ENCODE peak calls at places on chromosomes 3 and 15, in four cellular contexts. One of them, this sample, is unnamed.

GRCh38 chr3:58664611-58665010 is 2.0 kb downstream of the FAM3D start:
- DNase-seq in upper lobe of left lung: no peak
- DNase-seq in astrocyte: no peak
- DNase-seq in heart left ventricle: no peak
- DNase-seq in this sample: no peak

GRCh38 chr3:127784283-127784682 is 38.0 kb downstream of the MGLL start:
- DNase-seq in upper lobe of left lung: no peak
- DNase-seq in astrocyte: no peak
- DNase-seq in heart left ventricle: no peak
- DNase-seq in this sample: no peak

GRCh38 chr3:173066044-173066679 is 74.9 kb downstream of the SPATA16 start:
- DNase-seq in upper lobe of left lung: no peak
- DNase-seq in astrocyte: peak; percentile 87
- DNase-seq in heart left ventricle: peak; percentile 61
- DNase-seq in this sample: no peak

GRCh38 chr15:99413955-99414754 is 151.6 kb upstream of the MEF2A start:
- DNase-seq in upper lobe of left lung: no peak
- DNase-seq in astrocyte: no peak
- DNase-seq in heart left ventricle: no peak
- DNase-seq in this sample: no peak

GRCh38 chr3:137035631-137036030 is 77.8 kb downstream of the IL20RB start:
- DNase-seq in upper lobe of left lung: no peak
- DNase-seq in astrocyte: no peak
- DNase-seq in heart left ventricle: no peak
- DNase-seq in this sample: no peak

GRCh38 chr3:136819784-136820640 is 1.1 kb downstream of the SLC35G2 start:
- DNase-seq in upper lobe of left lung: peak; percentile 84
- DNase-seq in astrocyte: peak; percentile 62
- DNase-seq in heart left ventricle: peak; percentile 66
- DNase-seq in this sample: no peak

GRCh38 chr3:15823092-15823491 is 25.3 kb upstream of the ANKRD28 start:
- DNase-seq in upper lobe of left lung: peak; percentile 5
- DNase-seq in astrocyte: no peak
- DNase-seq in heart left ventricle: no peak
- DNase-seq in this sample: no peak

GRCh38 chr3:99242271-99242670 is 340.8 kb upstream of the DCBLD2 start:
- DNase-seq in upper lobe of left lung: no peak
- DNase-seq in astrocyte: peak; percentile 59
- DNase-seq in heart left ventricle: no peak
- DNase-seq in this sample: peak; percentile 10

GRCh38 chr15:77411614-77411976 is 8.3 kb downstream of the PEAK1 start:
- DNase-seq in upper lobe of left lung: no peak
- DNase-seq in astrocyte: no peak
- DNase-seq in heart left ventricle: no peak
- DNase-seq in this sample: no peak

GRCh38 chr3:72632129-72632528 is 216.1 kb downstream of the SHQ1 start:
- DNase-seq in upper lobe of left lung: no peak
- DNase-seq in astrocyte: peak; percentile 37
- DNase-seq in heart left ventricle: no peak
- DNase-seq in this sample: no peak

GRCh38 chr3:24196526-24196925 is 251.4 kb downstream of the NR1D2 start:
- DNase-seq in upper lobe of left lung: no peak
- DNase-seq in astrocyte: peak; percentile 80
- DNase-seq in heart left ventricle: no peak
- DNase-seq in this sample: no peak

GRCh38 chr3:73298243-73299183 is 237.1 kb downstream of the EBLN2 start:
- DNase-seq in upper lobe of left lung: no peak
- DNase-seq in astrocyte: no peak
- DNase-seq in heart left ventricle: no peak
- DNase-seq in this sample: no peak

GRCh38 chr15:63447277-63447676 is 57.1 kb upstream of the USP3 start:
- DNase-seq in upper lobe of left lung: no peak
- DNase-seq in astrocyte: no peak
- DNase-seq in heart left ventricle: no peak
- DNase-seq in this sample: no peak

GRCh38 chr15:60788514-60789091 is 309.7 kb upstream of the ICE2 start:
- DNase-seq in upper lobe of left lung: no peak
- DNase-seq in astrocyte: no peak
- DNase-seq in heart left ventricle: no peak
- DNase-seq in this sample: no peak

GRCh38 chr3:123535580-123535979 is 49.3 kb downstream of the HACD2 start:
- DNase-seq in upper lobe of left lung: no peak
- DNase-seq in astrocyte: peak; percentile 39
- DNase-seq in heart left ventricle: no peak
- DNase-seq in this sample: no peak

GRCh38 chr15:57333487-57333886 is 42.8 kb upstream of the CGNL1 start:
- DNase-seq in upper lobe of left lung: no peak
- DNase-seq in astrocyte: peak; percentile 79
- DNase-seq in heart left ventricle: no peak
- DNase-seq in this sample: no peak

GRCh38 chr15:62209322-62209721 is 44.2 kb upstream of the C2CD4B start:
- DNase-seq in upper lobe of left lung: no peak
- DNase-seq in astrocyte: no peak
- DNase-seq in heart left ventricle: no peak
- DNase-seq in this sample: no peak

GRCh38 chr3:144350125-144350524 is 378.5 kb downstream of the DIPK2A start:
- DNase-seq in upper lobe of left lung: no peak
- DNase-seq in astrocyte: no peak
- DNase-seq in heart left ventricle: no peak
- DNase-seq in this sample: no peak

GRCh38 chr3:13483988-13484695 is 4.0 kb downstream of the HDAC11 start:
- DNase-seq in upper lobe of left lung: no peak
- DNase-seq in astrocyte: no peak
- DNase-seq in heart left ventricle: peak; percentile 16
- DNase-seq in this sample: no peak

GRCh38 chr3:37813403-37813802 is 48.3 kb upstream of the CTDSPL start:
- DNase-seq in upper lobe of left lung: no peak
- DNase-seq in astrocyte: no peak
- DNase-seq in heart left ventricle: no peak
- DNase-seq in this sample: no peak

GRCh38 chr3:71129611-71130515 is 453.7 kb downstream of the FOXP1 start:
- DNase-seq in upper lobe of left lung: no peak
- DNase-seq in astrocyte: peak; percentile 49
- DNase-seq in heart left ventricle: no peak
- DNase-seq in this sample: no peak

GRCh38 chr15:50256188-50257041 is 9.1 kb downstream of the HDC start:
- DNase-seq in upper lobe of left lung: no peak
- DNase-seq in astrocyte: peak; percentile 75
- DNase-seq in heart left ventricle: no peak
- DNase-seq in this sample: peak; percentile 37

GRCh38 chr3:153970735-153971347 is 150.3 kb upstream of the ARHGEF26 start:
- DNase-seq in upper lobe of left lung: no peak
- DNase-seq in astrocyte: peak; percentile 14
- DNase-seq in heart left ventricle: no peak
- DNase-seq in this sample: no peak

GRCh38 chr15:63439536-63440264 is 58.1 kb upstream of the CA12 start:
- DNase-seq in upper lobe of left lung: no peak
- DNase-seq in astrocyte: peak; percentile 20
- DNase-seq in heart left ventricle: no peak
- DNase-seq in this sample: no peak

GRCh38 chr3:130892759-130893239 is 1.1 kb upstream of the ATP2C1 start:
- DNase-seq in upper lobe of left lung: no peak
- DNase-seq in astrocyte: peak; percentile 61
- DNase-seq in heart left ventricle: no peak
- DNase-seq in this sample: peak; percentile 37

GRCh38 chr3:106817706-106818105 is 559.5 kb upstream of the CCDC54 start:
- DNase-seq in upper lobe of left lung: no peak
- DNase-seq in astrocyte: no peak
- DNase-seq in heart left ventricle: no peak
- DNase-seq in this sample: no peak

GRCh38 chr15:58381696-58382095 is 50.1 kb upstream of the LIPC start:
- DNase-seq in upper lobe of left lung: no peak
- DNase-seq in astrocyte: no peak
- DNase-seq in heart left ventricle: no peak
- DNase-seq in this sample: no peak

DNA sequence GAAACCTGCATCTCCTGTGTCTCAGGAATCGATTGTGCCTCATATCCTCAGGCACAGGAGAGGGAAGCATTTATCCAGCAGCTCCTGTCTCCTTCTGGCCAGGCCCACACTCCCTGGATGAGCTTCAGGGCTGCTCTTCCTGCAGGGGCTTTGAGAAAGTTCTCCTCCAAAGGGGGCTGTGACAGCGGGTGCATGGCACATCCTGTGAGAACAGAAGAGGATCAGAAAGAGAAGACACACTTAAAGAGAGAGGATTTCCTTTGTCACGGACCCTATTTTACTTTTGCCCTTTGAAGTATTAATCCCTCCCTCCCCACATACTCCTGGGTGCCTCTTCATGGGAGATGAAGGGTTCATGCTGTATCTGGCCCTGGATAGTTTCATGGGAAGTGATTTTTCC is 46.0 kb downstream of the MFSD1 start:
- DNase-seq in upper lobe of left lung: no peak
- DNase-seq in astrocyte: no peak
- DNase-seq in heart left ventricle: no peak
- DNase-seq in this sample: no peak
- H3K27ac ChIP-seq in upper lobe of left lung: no peak overlapping the region
- H3K27ac ChIP-seq in astrocyte: no peak overlapping the region
- H3K27ac ChIP-seq in heart left ventricle: no peak overlapping the region
- H3K27ac ChIP-seq in this sample: no peak overlapping the region

DNA sequence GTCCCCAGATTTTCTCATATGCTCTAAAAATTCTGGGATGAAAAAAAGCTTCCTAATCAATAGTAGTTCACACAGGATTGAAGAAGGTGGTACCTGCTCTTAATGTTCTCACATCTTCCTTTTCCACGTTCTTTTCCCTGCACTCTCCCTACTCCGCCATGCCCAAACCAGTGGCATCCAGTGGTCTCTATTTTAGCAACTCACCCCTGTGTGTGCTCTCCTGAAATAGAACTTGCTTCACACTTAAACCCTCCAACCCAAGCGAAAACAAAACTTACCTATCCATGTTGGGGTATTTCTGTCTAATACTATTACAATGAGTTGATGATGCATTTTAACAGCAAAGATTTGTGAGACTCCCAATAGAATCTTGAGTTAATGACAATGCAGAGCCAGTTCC is 148.8 kb downstream of the PLD1 start:
- DNase-seq in upper lobe of left lung: no peak
- DNase-seq in astrocyte: no peak
- DNase-seq in heart left ventricle: no peak
- DNase-seq in this sample: no peak
- TF ChIP-seq CTCF in upper lobe of left lung: no peak
- TF ChIP-seq CTCF in astrocyte: no peak
- TF ChIP-seq CTCF in heart left ventricle: no peak
- TF ChIP-seq CTCF in this sample: no peak

GRCh38 chr3:39277893-39278615 is 1.8 kb downstream of the CX3CR1 start:
- DNase-seq in upper lobe of left lung: no peak
- DNase-seq in astrocyte: no peak
- DNase-seq in heart left ventricle: no peak
- DNase-seq in this sample: no peak

GRCh38 chr3:39280569-39280968 is 733 bp upstream of the CX3CR1 start:
- DNase-seq in upper lobe of left lung: peak; percentile 44
- DNase-seq in astrocyte: no peak
- DNase-seq in heart left ventricle: no peak
- DNase-seq in this sample: no peak

GRCh38 chr3:39278616-39278935 is 1.3 kb downstream of the CX3CR1 start:
- DNase-seq in upper lobe of left lung: no peak
- DNase-seq in astrocyte: no peak
- DNase-seq in heart left ventricle: no peak
- DNase-seq in this sample: no peak

GRCh38 chr3:39281533-39281932 is 1.7 kb upstream of the CX3CR1 start:
- DNase-seq in upper lobe of left lung: no peak
- DNase-seq in astrocyte: no peak
- DNase-seq in heart left ventricle: no peak
- DNase-seq in this sample: no peak

GRCh38 chr3:39279745-39280517 is at the start of gene CX3CR1:
- DNase-seq in upper lobe of left lung: no peak
- DNase-seq in astrocyte: no peak
- DNase-seq in heart left ventricle: no peak
- DNase-seq in this sample: no peak
- H3K27ac ChIP-seq in upper lobe of left lung: no peak within 1 kb of the TSS
- H3K27ac ChIP-seq in astrocyte: no peak within 1 kb of the TSS
- H3K27ac ChIP-seq in heart left ventricle: no peak within 1 kb of the TSS
- H3K27ac ChIP-seq in this sample: no peak within 1 kb of the TSS

GRCh38 chr15:29208352-29208751 is 61.3 kb downstream of the NSMCE3 start:
- DNase-seq in upper lobe of left lung: no peak
- DNase-seq in astrocyte: no peak
- DNase-seq in heart left ventricle: no peak
- DNase-seq in this sample: no peak
- TF ChIP-seq CTCF in upper lobe of left lung: no peak
- TF ChIP-seq CTCF in astrocyte: no peak
- TF ChIP-seq CTCF in heart left ventricle: no peak
- TF ChIP-seq CTCF in this sample: no peak

DNA sequence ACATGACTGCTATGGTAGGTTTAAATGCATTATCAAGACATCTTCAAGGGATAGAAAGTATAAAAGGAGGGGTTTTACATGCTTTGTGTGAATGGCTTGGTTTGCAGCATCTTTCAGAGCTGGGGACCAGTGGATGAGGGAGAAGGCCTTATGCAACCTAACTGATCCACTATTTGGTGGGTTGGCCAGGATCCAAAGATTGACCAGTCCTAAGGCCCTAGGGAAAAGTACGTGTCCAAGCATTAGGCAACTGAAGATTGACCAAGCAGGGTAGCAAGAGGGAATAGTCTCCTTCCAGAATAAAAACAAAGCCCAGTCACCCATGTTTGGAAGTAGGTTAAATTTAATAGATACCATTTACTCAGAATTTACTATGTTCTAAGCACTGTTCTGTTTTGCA is 509.3 kb downstream of the EPHB1 start:
- DNase-seq in upper lobe of left lung: no peak
- DNase-seq in astrocyte: no peak
- DNase-seq in heart left ventricle: no peak
- DNase-seq in this sample: no peak
- H3K27ac ChIP-seq in upper lobe of left lung: no peak overlapping the region
- H3K27ac ChIP-seq in astrocyte: no peak overlapping the region
- H3K27ac ChIP-seq in heart left ventricle: no peak overlapping the region
- H3K27ac ChIP-seq in this sample: no peak overlapping the region

DNA sequence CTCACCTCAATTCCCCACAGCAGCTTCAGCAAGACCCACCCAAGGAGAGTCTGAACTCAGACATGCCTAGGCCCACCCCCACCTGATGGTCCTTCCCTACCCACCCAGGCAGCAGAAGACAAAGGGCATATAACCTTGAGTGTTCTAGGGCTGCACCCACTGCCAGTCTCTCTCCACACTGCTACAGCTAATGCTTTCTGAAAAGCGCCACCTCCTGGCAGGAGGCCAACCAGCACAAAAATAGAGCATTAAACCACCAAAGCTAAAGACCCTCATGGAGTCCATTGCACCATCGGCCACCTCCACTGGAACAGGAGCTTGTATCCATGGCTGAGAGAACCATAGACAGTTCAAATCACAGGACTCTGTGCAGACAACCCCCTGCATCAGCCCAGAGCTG is 11.3 kb upstream of the RPL39L start:
- DNase-seq in upper lobe of left lung: no peak
- DNase-seq in astrocyte: no peak
- DNase-seq in heart left ventricle: peak; percentile 69
- DNase-seq in this sample: no peak
- TF ChIP-seq CTCF in upper lobe of left lung: no peak
- TF ChIP-seq CTCF in astrocyte: no peak
- TF ChIP-seq CTCF in heart left ventricle: no peak
- TF ChIP-seq CTCF in this sample: no peak

This sample was measured in AG04450.